ENCODE peak calls at places on chromosomes 3 and 15, in nine cellular contexts. I, Z, E, S, Q, L, F, H and A are unnamed samples.

GRCh38 chr3:46981932-46982471 is 2.5 kb downstream of the NBEAL2 start:
- DNase-seq in I (peak; percentile 42), Z (peak; percentile 93), E (peak; percentile 45), S (no peak), Q (peak; percentile 65), L (no peak), F (no peak), H (no peak), A (no peak)

GRCh38 chr3:161221881-161222600 is 930 bp downstream of the NMD3 start:
- DNase-seq in I (no peak), Z (no peak), E (peak; percentile 36), S (no peak), Q (no peak), L (no peak), F (peak; percentile 46), H (peak; percentile 38), A (peak; percentile 53)

GRCh38 chr15:39589193-39589814 is 8.4 kb downstream of the THBS1 start:
- DNase-seq in I (no peak), Z (no peak), E (no peak), S (no peak), Q (no peak), L (no peak), F (no peak), H (no peak), A (no peak)

GRCh38 chr3:14775011-14775410 is 43.8 kb upstream of the FGD5 start:
- DNase-seq in I (no peak), Z (peak; percentile 63), E (no peak), S (no peak), Q (peak; percentile 19), L (no peak), F (no peak), H (no peak), A (no peak)

GRCh38 chr15:66595937-66596545 is 30.2 kb upstream of the LCTL start:
- DNase-seq in I (no peak), Z (no peak), E (no peak), S (no peak), Q (no peak), L (no peak), F (no peak), H (no peak), A (no peak)

GRCh38 chr15:64443747-64444621 is 16.4 kb upstream of the ZNF609 start:
- DNase-seq in I (no peak), Z (no peak), E (no peak), S (peak; percentile 10), Q (no peak), L (no peak), F (no peak), H (no peak), A (no peak)

GRCh38 chr3:64443553-64444331 is 218.5 kb upstream of the PRICKLE2 start:
- DNase-seq in I (no peak), Z (peak; percentile 87), E (peak; percentile 36), S (no peak), Q (no peak), L (peak; percentile 31), F (no peak), H (no peak), A (no peak)

GRCh38 chr3:46094506-46094905 is 67.2 kb upstream of the XCR1 start:
- DNase-seq in I (no peak), Z (no peak), E (no peak), S (no peak), Q (no peak), L (no peak), F (no peak), H (no peak), A (no peak)

GRCh38 chr3:157282261-157283191 is 122.6 kb upstream of the CCNL1 start:
- DNase-seq in I (no peak), Z (peak; percentile 86), E (no peak), S (no peak), Q (no peak), L (no peak), F (no peak), H (peak; percentile 41), A (no peak)

GRCh38 chr3:58998476-58999117 is 51.2 kb downstream of the CFAP20DC start:
- DNase-seq in I (no peak), Z (no peak), E (no peak), S (no peak), Q (no peak), L (no peak), F (no peak), H (peak; percentile 65), A (peak; percentile 95)

GRCh38 chr15:25173241-25174028 is 218.6 kb downstream of the SNRPN start:
- DNase-seq in I (peak; percentile 2), Z (peak; percentile 71), E (no peak), S (no peak), Q (peak; percentile 24), L (peak; percentile 1), F (no peak), H (peak; percentile 3), A (no peak)

GRCh38 chr3:48238506-48239085 is 2.3 kb upstream of the ZNF589 start:
- DNase-seq in I (no peak), Z (no peak), E (no peak), S (no peak), Q (peak; percentile 18), L (no peak), F (no peak), H (no peak), A (no peak)

GRCh38 chr3:48244462-48244861 is 3.6 kb downstream of the ZNF589 start:
- DNase-seq in I (no peak), Z (no peak), E (no peak), S (no peak), Q (no peak), L (no peak), F (no peak), H (no peak), A (no peak)

GRCh38 chr3:48240000-48240710 is 749 bp upstream of the ZNF589 start:
- DNase-seq in I (no peak), Z (no peak), E (no peak), S (no peak), Q (peak; percentile 4), L (no peak), F (peak; percentile 40), H (no peak), A (no peak)

GRCh38 chr3:48243886-48244285 is 3.0 kb downstream of the ZNF589 start:
- DNase-seq in I (no peak), Z (no peak), E (no peak), S (no peak), Q (no peak), L (no peak), F (no peak), H (no peak), A (no peak)

DNA sequence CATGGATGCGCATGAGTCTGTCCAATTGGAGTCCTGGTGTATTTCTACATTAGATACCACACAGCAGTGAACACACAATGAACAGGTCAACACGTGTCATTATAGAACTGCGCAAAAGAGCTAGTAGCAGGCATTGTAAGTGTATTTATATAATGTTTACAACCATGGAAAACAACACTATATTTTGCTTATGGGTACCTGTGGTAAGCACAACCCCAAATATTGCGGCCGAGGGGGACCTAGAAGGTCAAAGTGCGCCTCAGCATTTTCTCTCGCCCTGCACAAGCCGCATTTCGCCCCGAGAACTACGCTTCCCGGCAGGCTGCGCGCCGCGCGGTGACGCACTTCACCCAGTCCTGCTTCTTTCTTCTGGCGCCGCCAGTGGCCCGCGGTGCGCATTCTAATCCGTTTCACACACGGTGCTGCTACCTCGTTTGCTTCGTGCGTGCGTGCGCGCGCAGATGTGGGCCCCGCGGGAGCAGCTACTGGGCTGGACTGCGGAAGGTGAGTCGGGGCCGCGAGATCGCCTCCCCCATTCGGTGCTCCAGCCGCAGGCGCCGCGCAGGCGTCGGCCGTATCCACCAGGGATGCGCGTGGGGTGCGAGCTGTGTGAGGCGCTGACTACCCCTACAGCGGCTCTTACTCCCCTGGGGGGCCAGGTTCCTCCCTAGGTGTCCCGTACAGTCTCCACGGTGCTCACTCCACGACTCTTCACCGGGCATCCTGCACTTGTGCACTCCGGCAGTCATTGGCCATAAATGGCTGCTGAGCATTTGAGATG is at the start of gene ZNF589:
- DNase-seq in I (peak; percentile 96), Z (peak; percentile 97), E (peak; percentile 93), S (peak; percentile 94), Q (peak; percentile 97), L (peak; percentile 90), F (peak; percentile 96), H (peak; percentile 90), A (peak; percentile 93)
- TF ChIP-seq POLR2A in I (peak; percentile 81), Z (no peak), E (peak; percentile 72), S (peak; percentile 92), Q (peak; percentile 89), L (peak; percentile 75), F (no peak), H (peak; percentile 75), A (peak; percentile 81)

GRCh38 chr3:16516695-16517481 is 3.4 kb upstream of the RFTN1 start:
- DNase-seq in I (no peak), Z (no peak), E (no peak), S (peak; percentile 33), Q (no peak), L (peak; percentile 69), F (peak; percentile 48), H (peak; percentile 31), A (no peak)
- TF ChIP-seq POLR2A in I (no peak), Z (no peak), E (no peak), S (no peak), Q (no peak), L (no peak), F (no peak), H (no peak), A (no peak)

GRCh38 chr15:88631464-88632028 is 7.3 kb upstream of the ISG20 start:
- DNase-seq in I (no peak), Z (no peak), E (no peak), S (no peak), Q (peak; percentile 44), L (no peak), F (no peak), H (no peak), A (no peak)

GRCh38 chr15:88628018-88628673 is 7.0 kb downstream of the AEN start:
- DNase-seq in I (no peak), Z (no peak), E (no peak), S (no peak), Q (no peak), L (no peak), F (no peak), H (no peak), A (peak; percentile 98)

GRCh38 chr15:88630798-88631463 is 7.9 kb upstream of the ISG20 start:
- DNase-seq in I (no peak), Z (no peak), E (no peak), S (no peak), Q (peak; percentile 18), L (no peak), F (no peak), H (no peak), A (no peak)

GRCh38 chr15:88629071-88629470 is 7.9 kb downstream of the AEN start:
- DNase-seq in I (no peak), Z (no peak), E (no peak), S (no peak), Q (no peak), L (no peak), F (no peak), H (no peak), A (no peak)

GRCh38 chr15:88630141-88630721 is 8.6 kb upstream of the ISG20 start:
- DNase-seq in I (no peak), Z (no peak), E (peak; percentile 36), S (no peak), Q (peak; percentile 73), L (no peak), F (no peak), H (no peak), A (peak; percentile 52)
- TF ChIP-seq POLR2A in I (no peak), Z (no peak), E (no peak), S (peak; percentile 6), Q (no peak), L (no peak), F (no peak), H (no peak), A (no peak)

DNA sequence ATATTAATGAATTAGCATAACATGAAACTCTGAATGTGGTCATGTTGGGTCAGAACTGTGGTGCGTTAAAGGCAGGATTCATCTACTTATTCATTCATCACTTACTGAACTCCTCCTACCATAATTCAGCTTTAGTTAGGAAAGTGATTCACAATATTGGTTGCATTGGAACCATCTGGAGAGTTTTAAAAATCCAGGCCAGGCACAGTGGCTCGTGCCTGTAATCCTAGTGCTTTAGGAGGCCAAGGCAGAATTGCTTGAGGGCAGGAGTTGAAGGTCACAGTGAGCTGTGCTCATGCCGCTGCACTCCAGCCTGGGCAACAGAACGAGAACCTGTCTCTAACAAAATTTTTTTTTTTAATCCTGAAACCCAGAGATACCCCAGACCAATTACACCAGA is 44.2 kb upstream of the ATG7 start:
- DNase-seq in I (no peak), Z (peak; percentile 46), E (no peak), S (no peak), Q (no peak), L (peak; percentile 53), F (peak; percentile 38), H (no peak), A (no peak)
- TF ChIP-seq POLR2A in I (no peak), Z (no peak), E (no peak), S (no peak), Q (no peak), L (no peak), F (no peak), H (no peak), A (no peak)